ENCODE peak calls at places on chromosomes 11 and 22, in four cellular contexts. One of them, this sample, is unnamed.

GRCh38 chr11:35276396-35276795 is 137.4 kb downstream of the CD44 start:
- DNase-seq in GM23248: peak; percentile 53
- DNase-seq in endodermal cell: peak; percentile 51
- DNase-seq in cardiac fibroblast: no peak
- DNase-seq in this sample: peak; percentile 13

GRCh38 chr11:86743223-86744118 is 56.9 kb upstream of the PRSS23 start:
- DNase-seq in GM23248: peak; percentile 99
- DNase-seq in endodermal cell: no peak
- DNase-seq in cardiac fibroblast: peak; percentile 93
- DNase-seq in this sample: peak; percentile 99

GRCh38 chr11:64186205-64187165 is 514 bp downstream of the STIP1 start:
- DNase-seq in GM23248: peak; percentile 55
- DNase-seq in endodermal cell: no peak
- DNase-seq in cardiac fibroblast: no peak
- DNase-seq in this sample: no peak

GRCh38 chr11:19419021-19419750 is 178.4 kb upstream of the E2F8 start:
- DNase-seq in GM23248: peak; percentile 46
- DNase-seq in endodermal cell: no peak
- DNase-seq in cardiac fibroblast: peak; percentile 78
- DNase-seq in this sample: no peak

GRCh38 chr11:10654211-10655150 is 39.1 kb downstream of the IRAG1 start:
- DNase-seq in GM23248: peak; percentile 74
- DNase-seq in endodermal cell: peak; percentile 68
- DNase-seq in cardiac fibroblast: peak; percentile 84
- DNase-seq in this sample: peak; percentile 63

GRCh38 chr11:76480241-76480640 is 35.4 kb downstream of the EMSY start:
- DNase-seq in GM23248: no peak
- DNase-seq in endodermal cell: no peak
- DNase-seq in cardiac fibroblast: no peak
- DNase-seq in this sample: no peak

GRCh38 chr11:56817661-56818060 is 69.2 kb upstream of the OR9G4 start:
- DNase-seq in GM23248: no peak
- DNase-seq in endodermal cell: no peak
- DNase-seq in cardiac fibroblast: no peak
- DNase-seq in this sample: no peak

GRCh38 chr11:43920598-43921419 is 21.6 kb upstream of the C11orf96 start:
- DNase-seq in GM23248: peak; percentile 100
- DNase-seq in endodermal cell: no peak
- DNase-seq in cardiac fibroblast: peak; percentile 100
- DNase-seq in this sample: peak; percentile 99

GRCh38 chr11:528166-528814 is 7.1 kb downstream of the HRAS start:
- DNase-seq in GM23248: no peak
- DNase-seq in endodermal cell: peak; percentile 45
- DNase-seq in cardiac fibroblast: no peak
- DNase-seq in this sample: no peak

GRCh38 chr22:46050451-46050845 is 73.5 kb upstream of the WNT7B start:
- DNase-seq in GM23248: no peak
- DNase-seq in endodermal cell: peak; percentile 14
- DNase-seq in cardiac fibroblast: no peak
- DNase-seq in this sample: no peak

GRCh38 chr11:17077240-17077519 is 287 bp downstream of the RPS13 start:
- DNase-seq in GM23248: peak; percentile 62
- DNase-seq in endodermal cell: no peak
- DNase-seq in cardiac fibroblast: no peak
- DNase-seq in this sample: no peak

GRCh38 chr11:71914127-71914526 is 14.3 kb downstream of the XNDC1N start:
- DNase-seq in GM23248: peak; percentile 76
- DNase-seq in endodermal cell: no peak
- DNase-seq in cardiac fibroblast: no peak
- DNase-seq in this sample: no peak

GRCh38 chr22:30947821-30948454 is 20.6 kb downstream of the MORC2 start:
- DNase-seq in GM23248: peak; percentile 71
- DNase-seq in endodermal cell: no peak
- DNase-seq in cardiac fibroblast: peak; percentile 76
- DNase-seq in this sample: peak; percentile 64

GRCh38 chr11:59266491-59266890 is 53.8 kb upstream of the MPEG1 start:
- DNase-seq in GM23248: no peak
- DNase-seq in endodermal cell: peak; percentile 39
- DNase-seq in cardiac fibroblast: no peak
- DNase-seq in this sample: no peak

GRCh38 chr22:25137577-25138525 is 61.8 kb upstream of the CRYBB3 start:
- DNase-seq in GM23248: no peak
- DNase-seq in endodermal cell: no peak
- DNase-seq in cardiac fibroblast: peak; percentile 33
- DNase-seq in this sample: no peak

GRCh38 chr11:2940166-2940929 is 11.1 kb upstream of the PHLDA2 start:
- DNase-seq in GM23248: peak; percentile 82
- DNase-seq in endodermal cell: peak; percentile 56
- DNase-seq in cardiac fibroblast: peak; percentile 40
- DNase-seq in this sample: no peak

GRCh38 chr22:48871176-48871840 is 956.4 kb downstream of the BRD1 start:
- DNase-seq in GM23248: no peak
- DNase-seq in endodermal cell: no peak
- DNase-seq in cardiac fibroblast: no peak
- DNase-seq in this sample: no peak

GRCh38 chr22:30187094-30187493 is 59.5 kb downstream of the LIF start:
- DNase-seq in GM23248: no peak
- DNase-seq in endodermal cell: no peak
- DNase-seq in cardiac fibroblast: no peak
- DNase-seq in this sample: no peak

GRCh38 chr22:49209452-49210195 is 618.0 kb downstream of the BRD1 start:
- DNase-seq in GM23248: no peak
- DNase-seq in endodermal cell: peak; percentile 22
- DNase-seq in cardiac fibroblast: no peak
- DNase-seq in this sample: no peak

GRCh38 chr11:32438883-32439487 is 3.6 kb upstream of the WT1 start:
- DNase-seq in GM23248: no peak
- DNase-seq in endodermal cell: peak; percentile 75
- DNase-seq in cardiac fibroblast: peak; percentile 42
- DNase-seq in this sample: no peak

GRCh38 chr11:10761085-10761698 is 10.1 kb downstream of the CTR9 start:
- DNase-seq in GM23248: no peak
- DNase-seq in endodermal cell: no peak
- DNase-seq in cardiac fibroblast: no peak
- DNase-seq in this sample: no peak

GRCh38 chr11:69328231-69328630 is 34.3 kb downstream of the MYEOV start:
- DNase-seq in GM23248: no peak
- DNase-seq in endodermal cell: peak; percentile 17
- DNase-seq in cardiac fibroblast: no peak
- DNase-seq in this sample: no peak

GRCh38 chr11:59754494-59754858 is 700 bp upstream of the STX3 start:
- DNase-seq in GM23248: peak; percentile 46
- DNase-seq in endodermal cell: peak; percentile 71
- DNase-seq in cardiac fibroblast: no peak
- DNase-seq in this sample: peak; percentile 29

GRCh38 chr11:33461726-33462125 is 204.5 kb downstream of the HIPK3 start:
- DNase-seq in GM23248: peak; percentile 46
- DNase-seq in endodermal cell: no peak
- DNase-seq in cardiac fibroblast: no peak
- DNase-seq in this sample: no peak

GRCh38 chr11:78371221-78371899 is 46.3 kb downstream of the GAB2 start:
- DNase-seq in GM23248: no peak
- DNase-seq in endodermal cell: no peak
- DNase-seq in cardiac fibroblast: no peak
- DNase-seq in this sample: no peak

GRCh38 chr22:23302171-23303002 is 122.1 kb downstream of the BCR start:
- DNase-seq in GM23248: no peak
- DNase-seq in endodermal cell: no peak
- DNase-seq in cardiac fibroblast: peak; percentile 12
- DNase-seq in this sample: peak; percentile 33

GRCh38 chr22:46825145-46825544 is 62.7 kb downstream of the TBC1D22A start:
- DNase-seq in GM23248: no peak
- DNase-seq in endodermal cell: peak; percentile 5
- DNase-seq in cardiac fibroblast: no peak
- DNase-seq in this sample: no peak

GRCh38 chr22:27358096-27358870 is 443.3 kb downstream of the MN1 start:
- DNase-seq in GM23248: no peak
- DNase-seq in endodermal cell: no peak
- DNase-seq in cardiac fibroblast: no peak
- DNase-seq in this sample: no peak

GRCh38 chr11:74673956-74674355 is 57.3 kb downstream of the CHRDL2 start:
- DNase-seq in GM23248: no peak
- DNase-seq in endodermal cell: peak; percentile 25
- DNase-seq in cardiac fibroblast: no peak
- DNase-seq in this sample: no peak

GRCh38 chr11:84757711-84758110 is 869.4 kb downstream of the DLG2 start:
- DNase-seq in GM23248: no peak
- DNase-seq in endodermal cell: no peak
- DNase-seq in cardiac fibroblast: no peak
- DNase-seq in this sample: no peak

GRCh38 chr11:127338380-127339259 is 338.1 kb upstream of the KIRREL3 start:
- DNase-seq in GM23248: no peak
- DNase-seq in endodermal cell: peak; percentile 49
- DNase-seq in cardiac fibroblast: no peak
- DNase-seq in this sample: no peak

GRCh38 chr11:14583252-14584105 is 60.1 kb upstream of the PDE3B start:
- DNase-seq in GM23248: no peak
- DNase-seq in endodermal cell: peak; percentile 50
- DNase-seq in cardiac fibroblast: peak; percentile 9
- DNase-seq in this sample: no peak

GRCh38 chr11:13335319-13335718 is 57.7 kb downstream of the BMAL1 start:
- DNase-seq in GM23248: peak; percentile 81
- DNase-seq in endodermal cell: peak; percentile 93
- DNase-seq in cardiac fibroblast: peak; percentile 83
- DNase-seq in this sample: peak; percentile 62

DNA sequence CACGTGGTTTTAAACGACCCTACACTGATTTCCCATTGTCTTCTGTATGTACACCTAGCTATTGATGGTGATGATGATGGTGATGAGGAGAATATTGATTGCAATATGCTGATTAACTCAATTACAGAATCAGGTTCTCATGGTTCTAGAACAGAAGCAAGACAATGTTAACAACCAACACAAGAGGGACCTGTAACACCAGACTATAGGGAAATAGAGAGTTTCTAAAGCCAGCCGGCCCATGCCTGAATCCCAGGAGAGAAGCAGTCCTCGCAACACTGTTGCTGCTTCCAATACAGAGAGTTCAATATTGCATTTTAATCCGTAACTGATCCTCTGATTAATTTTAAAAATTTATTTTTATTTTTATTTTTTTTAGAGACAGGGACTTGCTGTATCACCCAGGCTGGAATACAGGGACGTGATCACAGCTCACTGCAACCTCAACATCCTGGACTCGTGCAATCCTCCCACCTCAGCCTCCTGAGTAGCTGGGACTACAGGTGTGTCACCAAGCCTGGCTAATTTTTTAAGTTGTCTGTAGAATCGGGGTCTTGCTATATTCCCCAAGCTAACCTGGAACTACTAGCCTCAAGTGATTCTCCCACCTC is 22.2 kb upstream of the UBASH3B start:
- DNase-seq in GM23248: peak; percentile 83
- DNase-seq in endodermal cell: peak; percentile 75
- DNase-seq in cardiac fibroblast: peak; percentile 77
- DNase-seq in this sample: peak; percentile 72
- H3K4me3 ChIP-seq in GM23248: no peak overlapping the region
- H3K4me3 ChIP-seq in endodermal cell: no peak overlapping the region
- H3K4me3 ChIP-seq in cardiac fibroblast: no peak overlapping the region
- H3K4me3 ChIP-seq in this sample: no peak overlapping the region

GRCh38 chr11:111541209-111542061 is 915 bp downstream of the LAYN start:
- DNase-seq in GM23248: peak; percentile 77
- DNase-seq in endodermal cell: peak; percentile 80
- DNase-seq in cardiac fibroblast: peak; percentile 90
- DNase-seq in this sample: peak; percentile 82
- H3K4me3 ChIP-seq in GM23248: peak overlapping the region; percentile 90
- H3K4me3 ChIP-seq in endodermal cell: peak overlapping the region; percentile 77
- H3K4me3 ChIP-seq in cardiac fibroblast: peak overlapping the region; percentile 58
- H3K4me3 ChIP-seq in this sample: peak overlapping the region; percentile 67

GRCh38 chr22:20393705-20394476 is at the start of gene ZNF74:
- DNase-seq in GM23248: peak; percentile 97
- DNase-seq in endodermal cell: peak; percentile 94
- DNase-seq in cardiac fibroblast: peak; percentile 94
- DNase-seq in this sample: peak; percentile 95

GRCh38 chr22:20396639-20397038 is 2.7 kb downstream of the ZNF74 start:
- DNase-seq in GM23248: peak; percentile 77
- DNase-seq in endodermal cell: no peak
- DNase-seq in cardiac fibroblast: peak; percentile 16
- DNase-seq in this sample: peak; percentile 19

GRCh38 chr22:20397498-20397897 is 3.5 kb downstream of the ZNF74 start:
- DNase-seq in GM23248: no peak
- DNase-seq in endodermal cell: no peak
- DNase-seq in cardiac fibroblast: no peak
- DNase-seq in this sample: no peak

GRCh38 chr22:20395181-20395896 is 1.4 kb downstream of the ZNF74 start:
- DNase-seq in GM23248: no peak
- DNase-seq in endodermal cell: no peak
- DNase-seq in cardiac fibroblast: no peak
- DNase-seq in this sample: no peak

DNA sequence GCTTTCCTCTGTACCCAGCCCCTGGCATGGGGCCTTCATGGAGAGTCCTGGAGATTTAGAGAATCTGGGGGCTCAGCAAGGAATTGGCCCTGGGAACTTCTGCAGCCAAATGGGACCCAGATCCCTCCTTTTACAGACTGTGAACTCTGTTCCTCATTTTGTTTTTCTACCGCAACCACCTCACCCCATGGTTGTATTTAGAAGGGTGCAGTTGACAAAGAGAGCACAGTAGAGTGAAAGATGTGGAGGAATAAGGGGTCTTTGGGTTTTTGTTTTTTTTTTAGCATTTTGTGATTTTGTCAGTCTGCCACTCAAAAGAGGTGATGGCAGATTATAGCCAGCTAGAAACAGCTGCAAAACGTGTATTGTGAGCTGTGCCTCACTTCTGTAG is 1.9 kb downstream of the ZNF74 start:
- DNase-seq in GM23248: no peak
- DNase-seq in endodermal cell: no peak
- DNase-seq in cardiac fibroblast: no peak
- DNase-seq in this sample: no peak
- H3K4me3 ChIP-seq in GM23248: no peak overlapping the region
- H3K4me3 ChIP-seq in endodermal cell: peak overlapping the region; percentile 87
- H3K4me3 ChIP-seq in cardiac fibroblast: no peak overlapping the region
- H3K4me3 ChIP-seq in this sample: no peak overlapping the region

GRCh38 chr11:114076974-114077373 is 17.5 kb downstream of the ZBTB16 start:
- DNase-seq in GM23248: no peak
- DNase-seq in endodermal cell: peak; percentile 58
- DNase-seq in cardiac fibroblast: no peak
- DNase-seq in this sample: no peak
- H3K4me3 ChIP-seq in GM23248: no peak overlapping the region
- H3K4me3 ChIP-seq in endodermal cell: peak overlapping the region; percentile 62
- H3K4me3 ChIP-seq in cardiac fibroblast: no peak overlapping the region
- H3K4me3 ChIP-seq in this sample: no peak overlapping the region

GRCh38 chr22:42992092-42992491 is 22.9 kb downstream of the PACSIN2 start:
- DNase-seq in GM23248: no peak
- DNase-seq in endodermal cell: no peak
- DNase-seq in cardiac fibroblast: no peak
- DNase-seq in this sample: no peak

GRCh38 chr22:42992886-42993479 is 22.0 kb downstream of the PACSIN2 start:
- DNase-seq in GM23248: no peak
- DNase-seq in endodermal cell: no peak
- DNase-seq in cardiac fibroblast: no peak
- DNase-seq in this sample: no peak

GRCh38 chr22:42994917-42995562 is 19.9 kb downstream of the PACSIN2 start:
- DNase-seq in GM23248: peak; percentile 95
- DNase-seq in endodermal cell: no peak
- DNase-seq in cardiac fibroblast: peak; percentile 93
- DNase-seq in this sample: peak; percentile 93

GRCh38 chr22:42994276-42994916 is 20.6 kb downstream of the PACSIN2 start:
- DNase-seq in GM23248: no peak
- DNase-seq in endodermal cell: no peak
- DNase-seq in cardiac fibroblast: no peak
- DNase-seq in this sample: no peak

GRCh38 chr22:42993651-42994275 is 21.2 kb downstream of the PACSIN2 start:
- DNase-seq in GM23248: peak; percentile 82
- DNase-seq in endodermal cell: no peak
- DNase-seq in cardiac fibroblast: peak; percentile 60
- DNase-seq in this sample: peak; percentile 48
- H3K4me3 ChIP-seq in GM23248: peak overlapping the region; percentile 61
- H3K4me3 ChIP-seq in endodermal cell: no peak overlapping the region
- H3K4me3 ChIP-seq in cardiac fibroblast: no peak overlapping the region
- H3K4me3 ChIP-seq in this sample: no peak overlapping the region